ENCODE peak calls at places on chromosomes 12 and 14, in four cellular contexts. One of them, this sample, is unnamed. For H3K79me2, the result is how much of the 10 kb centered on the place peaks cover.

GRCh38 chr14:75871181-75871880 is 110.5 kb downstream of the TGFB3 start:
- DNase-seq in PC-9: no peak
- DNase-seq in HepG2: no peak
- DNase-seq in keratinocyte: no peak
- DNase-seq in this sample: peak

GRCh38 chr12:49776413-49776812 is 35.1 kb downstream of the TMBIM6 start:
- DNase-seq in keratinocyte: no peak
- DNase-seq in PC-9: peak
- DNase-seq in HepG2: peak
- DNase-seq in this sample: peak

GRCh38 chr14:67429651-67430205 is 17.8 kb upstream of the PLEK2 start:
- DNase-seq in PC-9: no peak
- DNase-seq in keratinocyte: no peak
- DNase-seq in HepG2: no peak
- DNase-seq in this sample: no peak

GRCh38 chr14:53529519-53529918 is 376.4 kb upstream of the DDHD1 start:
- DNase-seq in keratinocyte: no peak
- DNase-seq in PC-9: no peak
- DNase-seq in HepG2: peak
- DNase-seq in this sample: no peak

GRCh38 chr12:28318273-28318672 is 128.0 kb downstream of the CCDC91 start:
- DNase-seq in keratinocyte: no peak
- DNase-seq in HepG2: no peak
- DNase-seq in PC-9: no peak
- DNase-seq in this sample: no peak

GRCh38 chr12:71958993-71959588 is 20.4 kb downstream of the TPH2 start:
- DNase-seq in HepG2: no peak
- DNase-seq in keratinocyte: no peak
- DNase-seq in PC-9: no peak
- DNase-seq in this sample: peak

GRCh38 chr12:82695531-82695930 is 8.8 kb downstream of the TMTC2 start:
- DNase-seq in keratinocyte: no peak
- DNase-seq in PC-9: no peak
- DNase-seq in HepG2: no peak
- DNase-seq in this sample: no peak

GRCh38 chr14:65070710-65071033 is 31.6 kb downstream of the MAX start:
- DNase-seq in PC-9: no peak
- DNase-seq in keratinocyte: no peak
- DNase-seq in HepG2: no peak
- DNase-seq in this sample: no peak

GRCh38 chr12:43233861-43234260 is 318.1 kb downstream of the ADAMTS20 start:
- DNase-seq in HepG2: no peak
- DNase-seq in PC-9: no peak
- DNase-seq in keratinocyte: no peak
- DNase-seq in this sample: no peak

GRCh38 chr12:52184813-52185212 is 7.0 kb downstream of the KRT80 start:
- DNase-seq in HepG2: no peak
- DNase-seq in keratinocyte: no peak
- DNase-seq in PC-9: no peak
- DNase-seq in this sample: no peak

GRCh38 chr12:6608592-6609311 is 1.6 kb upstream of the CHD4 start:
- DNase-seq in HepG2: peak
- DNase-seq in PC-9: peak
- DNase-seq in keratinocyte: no peak
- DNase-seq in this sample: no peak

GRCh38 chr12:115943310-115943629 is 334.2 kb downstream of the MED13L start:
- DNase-seq in keratinocyte: no peak
- DNase-seq in PC-9: no peak
- DNase-seq in HepG2: no peak
- DNase-seq in this sample: no peak

DNA sequence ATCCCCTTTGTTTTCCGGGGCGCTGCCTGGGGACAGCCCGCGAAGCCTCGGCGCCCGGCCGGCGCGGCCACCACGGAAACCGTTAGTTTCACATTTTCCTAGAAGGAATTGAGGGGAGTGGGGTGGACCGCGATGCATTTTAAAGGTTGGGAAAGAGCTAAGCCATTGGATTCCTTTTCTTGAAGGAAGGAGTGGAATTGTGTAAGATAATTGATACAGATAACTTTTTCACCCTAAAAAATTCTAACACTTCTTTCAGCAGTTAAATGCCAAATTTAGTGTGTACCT is 137.1 kb downstream of the MON2 start:
- DNase-seq in keratinocyte: no peak
- DNase-seq in HepG2: no peak
- DNase-seq in PC-9: no peak
- DNase-seq in this sample: no peak
- H3K79me2 ChIP-seq in keratinocyte: under half
- H3K79me2 ChIP-seq in HepG2: under half
- H3K79me2 ChIP-seq in PC-9: half or more
- H3K79me2 ChIP-seq in this sample: half or more

DNA sequence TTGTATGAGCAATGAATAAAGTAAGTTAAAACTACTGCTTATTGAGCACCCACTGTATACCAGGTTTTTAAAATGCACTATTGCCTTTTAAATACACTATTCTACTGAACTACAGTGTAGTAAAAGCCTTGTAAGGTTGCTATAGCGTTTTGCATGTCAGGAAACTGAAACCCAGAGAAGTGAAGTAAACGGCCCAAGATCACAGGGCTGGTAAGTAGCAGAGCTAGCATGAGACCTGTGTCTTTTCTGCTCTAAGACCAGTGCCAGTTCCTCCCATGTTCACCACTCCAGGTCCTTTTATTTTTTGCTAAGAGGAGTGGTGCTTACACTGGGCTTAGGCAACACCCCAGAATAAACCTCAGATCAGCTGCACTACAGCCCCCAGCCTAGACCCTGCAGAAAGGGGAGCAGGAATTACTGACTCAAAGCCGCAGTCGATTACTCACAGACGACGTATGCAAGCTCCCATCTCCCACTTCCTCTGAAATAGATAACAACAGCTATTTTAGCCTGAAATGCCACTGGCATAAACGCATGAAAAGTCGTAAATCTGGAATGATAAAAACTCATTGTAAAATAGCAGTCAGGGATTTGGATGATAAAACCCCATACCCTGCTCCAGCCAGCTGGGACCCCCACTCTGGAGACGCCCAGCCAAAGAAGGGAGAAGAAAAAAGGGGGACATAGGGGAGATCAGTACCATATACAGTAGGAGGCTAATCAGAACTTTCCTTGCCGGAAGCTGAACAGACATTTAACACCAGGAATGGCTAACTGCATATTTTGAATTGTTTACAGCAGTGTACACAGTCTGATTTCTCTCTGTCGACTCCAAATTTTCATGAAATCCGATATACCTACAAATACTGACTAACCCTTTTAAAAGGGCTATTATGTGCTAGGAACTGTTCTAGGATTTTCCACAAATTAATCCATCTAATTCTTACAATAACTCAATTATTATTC is 108.3 kb downstream of the NUAK1 start:
- DNase-seq in keratinocyte: peak
- DNase-seq in HepG2: no peak
- DNase-seq in PC-9: peak
- DNase-seq in this sample: peak
- H2AFZ ChIP-seq in keratinocyte: peak
- H2AFZ ChIP-seq in HepG2: no peak
- H2AFZ ChIP-seq in PC-9: peak
- H2AFZ ChIP-seq in this sample: peak

DNA sequence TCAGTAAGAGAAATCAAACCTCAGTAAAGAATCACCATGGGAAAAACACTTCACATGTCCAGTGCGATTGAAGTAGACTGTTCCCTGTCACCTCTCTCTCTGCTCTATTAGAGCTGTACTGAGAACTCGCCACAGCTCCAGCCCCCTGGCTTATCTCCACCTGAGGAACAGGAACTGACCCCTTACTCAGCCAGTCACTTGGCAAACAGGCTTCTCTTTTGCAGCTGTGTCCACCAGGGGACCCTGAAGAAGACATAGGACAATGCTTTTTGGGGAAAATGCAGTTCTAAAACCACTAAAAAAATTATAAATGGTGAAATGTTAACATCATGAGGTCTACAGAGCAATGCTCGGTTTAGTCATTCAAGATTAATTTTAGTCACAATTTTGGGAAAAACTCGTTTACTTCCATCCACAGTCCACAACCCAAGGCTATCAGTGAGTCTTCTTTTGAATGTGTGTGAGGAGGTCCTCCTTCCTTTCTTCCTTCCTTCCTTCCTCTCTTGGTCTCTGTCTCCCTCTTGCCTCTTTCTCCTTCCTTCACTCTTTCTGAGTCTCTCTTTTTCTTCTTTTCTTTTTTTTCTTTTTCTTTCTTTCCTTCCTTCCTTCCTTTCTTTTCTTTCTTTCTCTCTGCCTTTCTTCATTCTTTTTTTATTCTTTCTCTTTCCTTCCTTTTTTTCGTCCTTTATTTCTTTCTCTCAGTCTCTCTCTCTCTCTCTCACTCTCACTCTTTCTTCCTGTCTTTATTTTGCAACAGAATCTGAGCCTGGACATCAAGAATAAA is 1189.5 kb upstream of the TMEM132C start:
- DNase-seq in HepG2: no peak
- DNase-seq in keratinocyte: no peak
- DNase-seq in PC-9: no peak
- DNase-seq in this sample: no peak
- TF ChIP-seq CTCF in HepG2: no peak
- TF ChIP-seq CTCF in keratinocyte: no peak
- TF ChIP-seq CTCF in PC-9: no peak
- TF ChIP-seq CTCF in this sample: no peak

GRCh38 chr14:24150567-24150966 is 3.3 kb downstream of the RNF31 start:
- DNase-seq in keratinocyte: no peak
- DNase-seq in PC-9: no peak
- DNase-seq in HepG2: no peak
- DNase-seq in this sample: no peak

GRCh38 chr14:24150993-24151392 is 3.7 kb downstream of the RNF31 start:
- DNase-seq in keratinocyte: no peak
- DNase-seq in PC-9: no peak
- DNase-seq in HepG2: no peak
- DNase-seq in this sample: no peak

GRCh38 chr14:24150061-24150460 is 2.8 kb downstream of the RNF31 start:
- DNase-seq in HepG2: no peak
- DNase-seq in PC-9: no peak
- DNase-seq in keratinocyte: no peak
- DNase-seq in this sample: no peak

GRCh38 chr14:24147761-24148428 is 597 bp downstream of the RNF31 start:
- DNase-seq in PC-9: no peak
- DNase-seq in HepG2: no peak
- DNase-seq in keratinocyte: no peak
- DNase-seq in this sample: no peak

GRCh38 chr14:24149302-24149969 is 2.1 kb downstream of the RNF31 start:
- DNase-seq in PC-9: no peak
- DNase-seq in HepG2: no peak
- DNase-seq in keratinocyte: no peak
- DNase-seq in this sample: no peak
- H3K79me2 ChIP-seq in PC-9: under half
- H3K79me2 ChIP-seq in HepG2: under half
- H3K79me2 ChIP-seq in keratinocyte: half or more
- H3K79me2 ChIP-seq in this sample: half or more

GRCh38 chr12:94157891-94158495 is 9.6 kb downstream of the PLXNC1 start:
- DNase-seq in HepG2: no peak
- DNase-seq in keratinocyte: no peak
- DNase-seq in PC-9: no peak
- DNase-seq in this sample: no peak
- H2AFZ ChIP-seq in HepG2: no peak
- H2AFZ ChIP-seq in keratinocyte: no peak
- H2AFZ ChIP-seq in PC-9: no peak
- H2AFZ ChIP-seq in this sample: no peak

GRCh38 chr14:40838601-40839000 is 768.1 kb upstream of the LRFN5 start:
- DNase-seq in HepG2: no peak
- DNase-seq in keratinocyte: no peak
- DNase-seq in PC-9: no peak
- DNase-seq in this sample: no peak

GRCh38 chr14:40841886-40842285 is 764.8 kb upstream of the LRFN5 start:
- DNase-seq in keratinocyte: no peak
- DNase-seq in PC-9: no peak
- DNase-seq in HepG2: no peak
- DNase-seq in this sample: no peak

GRCh38 chr14:40847496-40847895 is 759.2 kb upstream of the LRFN5 start:
- DNase-seq in keratinocyte: no peak
- DNase-seq in HepG2: no peak
- DNase-seq in PC-9: no peak
- DNase-seq in this sample: no peak

GRCh38 chr14:40842816-40843215 is 763.9 kb upstream of the LRFN5 start:
- DNase-seq in PC-9: no peak
- DNase-seq in keratinocyte: no peak
- DNase-seq in HepG2: no peak
- DNase-seq in this sample: no peak
- TF ChIP-seq CTCF in PC-9: no peak
- TF ChIP-seq CTCF in keratinocyte: no peak
- TF ChIP-seq CTCF in HepG2: no peak
- TF ChIP-seq CTCF in this sample: no peak

DNA sequence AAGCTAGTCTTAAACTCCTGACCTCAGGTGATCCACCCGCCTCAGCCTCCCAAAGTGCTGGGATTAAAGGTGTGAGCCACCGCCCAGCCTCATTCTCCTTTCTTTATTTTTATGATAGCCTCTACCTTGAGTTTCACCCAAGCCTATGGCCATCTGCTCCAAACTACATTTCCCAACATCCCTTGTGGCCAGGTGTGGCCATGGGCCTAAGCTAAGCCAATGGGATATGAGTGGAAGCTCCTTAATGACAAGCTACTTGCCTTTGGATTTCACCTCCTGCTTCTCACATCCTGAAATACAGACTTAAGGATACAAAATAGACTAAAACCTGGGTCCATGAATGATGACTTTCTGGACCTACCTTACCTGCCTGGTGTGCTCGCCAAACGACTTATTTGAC is 46.2 kb downstream of the DPF3 start:
- DNase-seq in PC-9: no peak
- DNase-seq in HepG2: no peak
- DNase-seq in keratinocyte: no peak
- DNase-seq in this sample: no peak
- H3K79me2 ChIP-seq in PC-9: under half
- H3K79me2 ChIP-seq in HepG2: under half
- H3K79me2 ChIP-seq in keratinocyte: under half
- H3K79me2 ChIP-seq in this sample: half or more

GRCh38 chr14:31265701-31266398 is 58.3 kb upstream of the HECTD1 start:
- DNase-seq in HepG2: peak
- DNase-seq in PC-9: peak
- DNase-seq in keratinocyte: peak
- DNase-seq in this sample: peak
- H2AFZ ChIP-seq in HepG2: peak
- H2AFZ ChIP-seq in PC-9: peak
- H2AFZ ChIP-seq in keratinocyte: no peak
- H2AFZ ChIP-seq in this sample: no peak

DNA sequence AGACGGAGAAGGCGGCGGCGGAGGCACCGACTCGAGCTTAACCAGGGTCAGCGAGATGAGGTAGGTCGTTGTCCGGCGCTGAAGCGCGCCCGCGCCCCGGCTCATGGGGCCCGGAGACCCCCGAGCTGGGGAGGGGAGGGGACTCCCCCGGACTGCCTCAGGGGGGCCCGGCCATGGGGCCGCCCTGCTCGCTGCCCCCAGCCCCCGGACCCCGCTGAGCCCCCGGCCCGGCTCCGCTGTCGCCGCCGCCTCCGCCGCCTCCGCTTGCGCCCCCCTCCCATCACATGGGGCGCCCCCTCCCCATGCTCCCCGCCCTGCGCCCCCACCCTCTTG is 434 bp downstream of the AGAP2 start:
- DNase-seq in HepG2: no peak
- DNase-seq in PC-9: no peak
- DNase-seq in keratinocyte: no peak
- DNase-seq in this sample: no peak
- TF ChIP-seq CTCF in HepG2: no peak
- TF ChIP-seq CTCF in PC-9: no peak
- TF ChIP-seq CTCF in keratinocyte: no peak
- TF ChIP-seq CTCF in this sample: no peak

This sample was measured in astrocyte.